ENCODE peak calls at places on chromosomes 11 and 22, in eight cellular contexts. B is substantia nigra; Y is A549; H is CD4-positive, alpha-beta memory T cell; T is ovary; A is lung; I is heart left ventricle; U is CD8-positive, alpha-beta T cell. E is an unnamed sample.

GRCh38 chr11:102323542-102324261 is 6.4 kb downstream of the BIRC3 start:
- DNase-seq in B (no peak), Y (no peak), H (no peak), T (no peak), A (no peak), I (no peak), U (no peak), E (no peak)

GRCh38 chr11:79957702-79958101 is 516.9 kb upstream of the TENM4 start:
- DNase-seq in B (no peak), Y (no peak), H (no peak), T (no peak), A (no peak), I (no peak), U (no peak), E (no peak)

GRCh38 chr22:47138898-47139789 is 376.7 kb downstream of the TBC1D22A start:
- DNase-seq in B (no peak), Y (no peak), H (no peak), T (no peak), A (no peak), I (no peak), U (no peak), E (no peak)

GRCh38 chr11:124638500-124638899 is 15.8 kb downstream of the TBRG1 start:
- DNase-seq in B (no peak), Y (no peak), H (no peak), T (no peak), A (no peak), I (no peak), U (no peak), E (no peak)

GRCh38 chr11:3775761-3776406 is 21.5 kb downstream of the NUP98 start:
- DNase-seq in B (no peak), Y (no peak), H (no peak), T (no peak), A (no peak), I (no peak), U (no peak), E (no peak)

GRCh38 chr11:69382131-69383128 is 88.5 kb downstream of the MYEOV start:
- DNase-seq in B (peak), Y (no peak), H (no peak), T (no peak), A (no peak), I (peak), U (no peak), E (no peak)

GRCh38 chr22:42868751-42869251 is 11.7 kb upstream of the ARFGAP3 start:
- DNase-seq in B (peak), Y (no peak), H (no peak), T (no peak), A (peak), I (peak), U (no peak), E (no peak)

GRCh38 chr22:12601870-12602779 is 2925.9 kb upstream of the OR11H1 start:
- DNase-seq in B (no peak), Y (no peak), H (no peak), T (no peak), A (no peak), I (peak), U (no peak), E (no peak)

GRCh38 chr11:117328414-117329010 is 858 bp downstream of the CEP164 start:
- DNase-seq in B (no peak), Y (no peak), H (no peak), T (no peak), A (peak), I (peak), U (no peak), E (no peak)

GRCh38 chr11:6414874-6415328 is 4.0 kb downstream of the APBB1 start:
- DNase-seq in B (no peak), Y (no peak), H (no peak), T (no peak), A (no peak), I (no peak), U (no peak), E (no peak)

GRCh38 chr11:44047931-44048431 is at the start of gene ACCSL:
- DNase-seq in B (peak), Y (no peak), H (no peak), T (no peak), A (no peak), I (no peak), U (no peak), E (no peak)

GRCh38 chr22:38247713-38248112 is 25.1 kb downstream of the TMEM184B start:
- DNase-seq in B (no peak), Y (no peak), H (no peak), T (no peak), A (no peak), I (no peak), U (no peak), E (no peak)

DNA sequence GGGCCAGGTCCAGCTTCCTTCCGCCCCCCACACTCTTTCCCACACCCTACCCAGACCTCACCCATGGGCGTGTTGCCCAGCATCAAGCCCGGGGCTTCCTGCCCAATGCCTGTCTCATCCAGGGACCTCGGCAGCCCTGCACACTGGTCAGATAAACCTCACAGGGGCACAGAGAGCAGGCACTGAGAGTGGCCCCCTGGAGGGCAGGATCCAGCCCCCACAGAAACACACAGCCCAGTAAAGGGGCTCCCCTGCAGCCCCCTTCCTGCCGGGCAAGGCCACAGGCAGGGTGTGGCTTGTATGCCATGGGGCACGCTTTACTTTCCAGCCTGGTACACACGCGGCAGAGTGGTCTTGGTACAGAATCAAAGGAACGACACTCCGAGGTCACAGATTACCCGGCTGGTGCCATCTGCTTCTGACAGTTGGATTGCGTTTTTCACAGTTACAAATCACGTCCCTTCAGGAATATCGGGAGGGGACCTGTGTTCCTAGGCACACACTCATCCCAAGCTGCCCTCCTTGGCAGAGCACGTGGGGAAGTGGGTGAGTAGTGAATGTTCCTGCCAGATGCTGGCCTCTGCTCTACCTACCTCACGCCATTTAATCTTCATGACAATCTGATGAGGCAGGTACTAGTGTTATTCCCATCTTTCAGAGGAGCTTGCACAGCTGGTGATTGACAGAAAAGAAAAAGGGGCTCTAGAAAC is 20.0 kb upstream of the CD5 start:
- DNase-seq in B (no peak), Y (no peak), H (no peak), T (no peak), A (no peak), I (no peak), U (no peak), E (no peak)
- H3K27ac ChIP-seq in B (no peak), Y (no peak), H (peak), T (no peak), A (no peak), I (no peak), U (peak), E (no peak)

DNA sequence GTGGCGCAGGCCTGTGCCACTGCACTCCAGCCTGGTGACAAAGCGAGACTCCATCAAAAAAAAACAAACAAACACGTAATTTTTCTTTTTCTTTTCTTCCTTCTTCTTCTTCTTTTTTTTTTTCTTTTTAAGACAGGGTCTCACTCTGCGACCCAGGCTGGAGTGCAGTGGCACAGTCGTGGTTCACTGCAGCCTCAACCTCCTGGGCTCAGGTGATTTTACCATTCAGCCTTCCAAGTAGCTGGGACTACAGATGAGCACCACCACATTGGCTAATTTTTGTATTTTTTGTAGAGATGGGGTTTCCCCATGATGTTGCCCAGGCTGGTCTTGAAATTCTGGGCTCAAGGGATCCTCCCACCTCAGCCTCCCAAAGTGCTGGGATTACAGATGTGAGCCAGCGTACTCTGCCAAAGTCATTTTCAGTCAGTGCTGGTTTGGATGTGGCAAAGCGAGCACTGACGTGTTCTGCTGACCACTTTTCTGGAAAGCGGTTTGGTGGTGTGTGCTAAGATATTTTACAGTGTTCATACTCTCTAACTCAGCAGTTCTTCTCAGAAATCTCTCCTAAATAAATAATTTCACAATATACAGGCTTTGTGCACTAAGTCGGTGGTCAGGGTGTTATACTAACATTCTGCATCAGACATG is 10.7 kb downstream of the FAM118A start:
- DNase-seq in B (no peak), Y (no peak), H (no peak), T (no peak), A (no peak), I (no peak), U (no peak), E (no peak)
- H3K27ac ChIP-seq in B (no peak), Y (no peak), H (peak), T (no peak), A (no peak), I (no peak), U (peak), E (no peak)

GRCh38 chr11:8808226-8808585 is 102.8 kb upstream of the AKIP1 start:
- DNase-seq in B (no peak), Y (no peak), H (no peak), T (no peak), A (no peak), I (no peak), U (no peak), E (no peak)
- H3K27ac ChIP-seq in B (no peak), Y (no peak), H (no peak), T (peak), A (peak), I (peak), U (no peak), E (peak)

GRCh38 chr11:393219-394033 is 583 bp upstream of the PKP3 start:
- DNase-seq in B (no peak), Y (peak), H (no peak), T (no peak), A (no peak), I (no peak), U (no peak), E (peak)
- H3K27ac ChIP-seq in B (no peak), Y (peak), H (no peak), T (no peak), A (peak), I (no peak), U (no peak), E (peak)

GRCh38 chr11:75201771-75202170 is 38.8 kb upstream of the TPBGL start:
- DNase-seq in B (no peak), Y (no peak), H (no peak), T (no peak), A (no peak), I (no peak), U (no peak), E (no peak)

GRCh38 chr11:75203138-75203537 is 37.4 kb upstream of the TPBGL start:
- DNase-seq in B (no peak), Y (no peak), H (no peak), T (no peak), A (no peak), I (no peak), U (no peak), E (no peak)

GRCh38 chr11:75203641-75204011 is 36.9 kb upstream of the TPBGL start:
- DNase-seq in B (no peak), Y (no peak), H (no peak), T (no peak), A (no peak), I (no peak), U (no peak), E (no peak)

GRCh38 chr11:75200531-75200930 is 40.0 kb upstream of the TPBGL start:
- DNase-seq in B (no peak), Y (no peak), H (no peak), T (no peak), A (no peak), I (no peak), U (no peak), E (no peak)

GRCh38 chr11:75202195-75202594 is 38.4 kb upstream of the TPBGL start:
- DNase-seq in B (no peak), Y (no peak), H (no peak), T (no peak), A (no peak), I (no peak), U (no peak), E (no peak)
- H3K27ac ChIP-seq in B (no peak), Y (no peak), H (no peak), T (no peak), A (no peak), I (no peak), U (no peak), E (no peak)

GRCh38 chr11:122709042-122709760 is 53.7 kb downstream of the UBASH3B start:
- DNase-seq in B (no peak), Y (no peak), H (no peak), T (no peak), A (no peak), I (no peak), U (no peak), E (no peak)

GRCh38 chr11:122706261-122706660 is 50.7 kb downstream of the UBASH3B start:
- DNase-seq in B (no peak), Y (no peak), H (no peak), T (no peak), A (no peak), I (no peak), U (no peak), E (no peak)

GRCh38 chr11:122705396-122705795 is 49.9 kb downstream of the UBASH3B start:
- DNase-seq in B (no peak), Y (no peak), H (no peak), T (no peak), A (no peak), I (no peak), U (no peak), E (no peak)

GRCh38 chr11:122706689-122707088 is 51.2 kb downstream of the UBASH3B start:
- DNase-seq in B (no peak), Y (no peak), H (no peak), T (no peak), A (no peak), I (no peak), U (no peak), E (no peak)

DNA sequence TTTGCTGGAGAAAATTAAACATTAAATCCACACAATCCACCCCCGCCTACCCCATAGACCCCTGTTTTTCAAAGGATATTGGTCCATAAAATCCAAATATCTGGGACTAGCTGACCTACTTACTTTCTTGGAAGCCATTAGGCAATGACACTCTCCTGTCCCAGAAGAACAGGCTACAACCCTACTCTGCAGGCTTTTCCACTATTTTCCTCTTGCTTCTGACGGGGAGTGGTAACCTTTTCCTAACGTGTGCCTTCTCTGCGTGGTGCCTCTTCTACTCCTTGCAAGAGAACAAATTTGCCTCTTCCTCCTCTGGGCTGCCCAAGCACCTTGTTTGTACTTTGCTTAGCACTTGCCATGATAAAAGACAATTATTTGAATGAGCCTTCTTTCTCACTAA is 51.6 kb downstream of the UBASH3B start:
- DNase-seq in B (no peak), Y (no peak), H (no peak), T (no peak), A (no peak), I (no peak), U (no peak), E (no peak)
- H3K27ac ChIP-seq in B (no peak), Y (peak), H (no peak), T (no peak), A (no peak), I (no peak), U (no peak), E (peak)

E was measured in epithelial cell of prostate.